ENCODE peak calls at places on chromosomes 6 and 20, in ten cellular contexts. One of them, this sample, is unnamed.

GRCh38 chr6:142728910-142729481 is 216.0 kb downstream of the HIVEP2 start:
- DNase-seq in heart left ventricle: no peak
- DNase-seq in A549: no peak
- DNase-seq in lower leg skin: no peak
- DNase-seq in breast epithelium: no peak
- DNase-seq in HCT116: no peak
- DNase-seq in prostate gland: no peak
- DNase-seq in ovary: no peak
- DNase-seq in stomach: no peak
- DNase-seq in HepG2: no peak
- DNase-seq in this sample: no peak

GRCh38 chr6:82381278-82381677 is 17.7 kb downstream of the TPBG start:
- DNase-seq in heart left ventricle: no peak
- DNase-seq in A549: no peak
- DNase-seq in lower leg skin: no peak
- DNase-seq in breast epithelium: no peak
- DNase-seq in HCT116: no peak
- DNase-seq in prostate gland: no peak
- DNase-seq in ovary: no peak
- DNase-seq in stomach: no peak
- DNase-seq in HepG2: no peak
- DNase-seq in this sample: no peak

GRCh38 chr20:3334156-3334943 is 73.1 kb downstream of the DNAAF9 start:
- DNase-seq in heart left ventricle: no peak
- DNase-seq in A549: no peak
- DNase-seq in lower leg skin: no peak
- DNase-seq in breast epithelium: no peak
- DNase-seq in HCT116: no peak
- DNase-seq in prostate gland: no peak
- DNase-seq in ovary: no peak
- DNase-seq in stomach: no peak
- DNase-seq in HepG2: no peak
- DNase-seq in this sample: no peak

GRCh38 chr20:34045294-34045693 is 51.6 kb downstream of the RALY start:
- DNase-seq in heart left ventricle: peak; percentile 53
- DNase-seq in A549: no peak
- DNase-seq in lower leg skin: no peak
- DNase-seq in breast epithelium: no peak
- DNase-seq in HCT116: no peak
- DNase-seq in prostate gland: peak; percentile 11
- DNase-seq in ovary: peak; percentile 46
- DNase-seq in stomach: peak; percentile 43
- DNase-seq in HepG2: peak; percentile 73
- DNase-seq in this sample: no peak

GRCh38 chr20:38032585-38033329 is 499 bp downstream of the TTI1 start:
- DNase-seq in heart left ventricle: no peak
- DNase-seq in A549: no peak
- DNase-seq in lower leg skin: no peak
- DNase-seq in breast epithelium: peak; percentile 49
- DNase-seq in HCT116: no peak
- DNase-seq in prostate gland: no peak
- DNase-seq in ovary: no peak
- DNase-seq in stomach: no peak
- DNase-seq in HepG2: peak; percentile 35
- DNase-seq in this sample: no peak

GRCh38 chr20:61433816-61434215 is 181.8 kb downstream of the CDH4 start:
- DNase-seq in heart left ventricle: no peak
- DNase-seq in A549: no peak
- DNase-seq in lower leg skin: no peak
- DNase-seq in breast epithelium: no peak
- DNase-seq in HCT116: no peak
- DNase-seq in prostate gland: no peak
- DNase-seq in ovary: no peak
- DNase-seq in stomach: no peak
- DNase-seq in HepG2: no peak
- DNase-seq in this sample: no peak

GRCh38 chr6:35034411-35035171 is 106.5 kb downstream of the TCP11 start:
- DNase-seq in heart left ventricle: peak; percentile 63
- DNase-seq in A549: no peak
- DNase-seq in lower leg skin: peak; percentile 91
- DNase-seq in breast epithelium: no peak
- DNase-seq in HCT116: no peak
- DNase-seq in prostate gland: peak; percentile 41
- DNase-seq in ovary: no peak
- DNase-seq in stomach: peak; percentile 89
- DNase-seq in HepG2: no peak
- DNase-seq in this sample: no peak

GRCh38 chr20:14178952-14179351 is 158.5 kb downstream of the FLRT3 start:
- DNase-seq in heart left ventricle: no peak
- DNase-seq in A549: no peak
- DNase-seq in lower leg skin: no peak
- DNase-seq in breast epithelium: no peak
- DNase-seq in HCT116: no peak
- DNase-seq in prostate gland: no peak
- DNase-seq in ovary: no peak
- DNase-seq in stomach: no peak
- DNase-seq in HepG2: no peak
- DNase-seq in this sample: no peak

GRCh38 chr6:7593234-7593633 is 3.2 kb downstream of the SNRNP48 start:
- DNase-seq in heart left ventricle: no peak
- DNase-seq in A549: no peak
- DNase-seq in lower leg skin: no peak
- DNase-seq in breast epithelium: no peak
- DNase-seq in HCT116: no peak
- DNase-seq in prostate gland: no peak
- DNase-seq in ovary: no peak
- DNase-seq in stomach: no peak
- DNase-seq in HepG2: no peak
- DNase-seq in this sample: no peak

GRCh38 chr6:43178150-43178549 is 3.8 kb upstream of the CUL9 start:
- DNase-seq in heart left ventricle: no peak
- DNase-seq in A549: no peak
- DNase-seq in lower leg skin: no peak
- DNase-seq in breast epithelium: no peak
- DNase-seq in HCT116: no peak
- DNase-seq in prostate gland: no peak
- DNase-seq in ovary: no peak
- DNase-seq in stomach: no peak
- DNase-seq in HepG2: no peak
- DNase-seq in this sample: no peak

GRCh38 chr6:161168281-161168891 is 105.5 kb downstream of the AGPAT4 start:
- DNase-seq in heart left ventricle: no peak
- DNase-seq in A549: peak; percentile 6
- DNase-seq in lower leg skin: no peak
- DNase-seq in breast epithelium: no peak
- DNase-seq in HCT116: peak; percentile 86
- DNase-seq in prostate gland: no peak
- DNase-seq in ovary: no peak
- DNase-seq in stomach: no peak
- DNase-seq in HepG2: no peak
- DNase-seq in this sample: no peak

GRCh38 chr6:150406948-150407347 is 38.1 kb downstream of the IYD start:
- DNase-seq in heart left ventricle: no peak
- DNase-seq in A549: no peak
- DNase-seq in lower leg skin: no peak
- DNase-seq in breast epithelium: no peak
- DNase-seq in HCT116: no peak
- DNase-seq in prostate gland: no peak
- DNase-seq in ovary: no peak
- DNase-seq in stomach: no peak
- DNase-seq in HepG2: no peak
- DNase-seq in this sample: no peak

GRCh38 chr6:158999154-158999668 is 791 bp downstream of the RSPH3 start:
- DNase-seq in heart left ventricle: no peak
- DNase-seq in A549: peak; percentile 6
- DNase-seq in lower leg skin: peak; percentile 91
- DNase-seq in breast epithelium: peak; percentile 34
- DNase-seq in HCT116: no peak
- DNase-seq in prostate gland: no peak
- DNase-seq in ovary: no peak
- DNase-seq in stomach: no peak
- DNase-seq in HepG2: no peak
- DNase-seq in this sample: no peak

GRCh38 chr6:110813813-110814487 is 1.3 kb downstream of the CDK19 start:
- DNase-seq in heart left ventricle: no peak
- DNase-seq in A549: peak; percentile 29
- DNase-seq in lower leg skin: no peak
- DNase-seq in breast epithelium: no peak
- DNase-seq in HCT116: no peak
- DNase-seq in prostate gland: peak; percentile 53
- DNase-seq in ovary: no peak
- DNase-seq in stomach: no peak
- DNase-seq in HepG2: no peak
- DNase-seq in this sample: no peak

GRCh38 chr20:36575066-36575743 is 1.8 kb downstream of the TGIF2 start:
- DNase-seq in heart left ventricle: peak; percentile 50
- DNase-seq in A549: peak; percentile 46
- DNase-seq in lower leg skin: peak; percentile 89
- DNase-seq in breast epithelium: peak; percentile 57
- DNase-seq in HCT116: no peak
- DNase-seq in prostate gland: peak; percentile 75
- DNase-seq in ovary: peak; percentile 70
- DNase-seq in stomach: peak; percentile 67
- DNase-seq in HepG2: peak; percentile 73
- DNase-seq in this sample: no peak

GRCh38 chr6:25717856-25718740 is 36.4 kb upstream of the SLC17A4 start:
- DNase-seq in heart left ventricle: no peak
- DNase-seq in A549: peak; percentile 13
- DNase-seq in lower leg skin: no peak
- DNase-seq in breast epithelium: no peak
- DNase-seq in HCT116: peak; percentile 6
- DNase-seq in prostate gland: peak; percentile 11
- DNase-seq in ovary: no peak
- DNase-seq in stomach: no peak
- DNase-seq in HepG2: peak; percentile 39
- DNase-seq in this sample: no peak

GRCh38 chr6:148898360-148899005 is 151.7 kb downstream of the UST start:
- DNase-seq in heart left ventricle: no peak
- DNase-seq in A549: no peak
- DNase-seq in lower leg skin: no peak
- DNase-seq in breast epithelium: no peak
- DNase-seq in HCT116: no peak
- DNase-seq in prostate gland: peak; percentile 25
- DNase-seq in ovary: no peak
- DNase-seq in stomach: no peak
- DNase-seq in HepG2: no peak
- DNase-seq in this sample: no peak

GRCh38 chr6:108222504-108222903 is 38.3 kb downstream of the SNX3 start:
- DNase-seq in heart left ventricle: no peak
- DNase-seq in A549: no peak
- DNase-seq in lower leg skin: no peak
- DNase-seq in breast epithelium: no peak
- DNase-seq in HCT116: no peak
- DNase-seq in prostate gland: no peak
- DNase-seq in ovary: no peak
- DNase-seq in stomach: no peak
- DNase-seq in HepG2: no peak
- DNase-seq in this sample: no peak

GRCh38 chr6:24537771-24538385 is 43.1 kb downstream of the ALDH5A1 start:
- DNase-seq in heart left ventricle: no peak
- DNase-seq in A549: no peak
- DNase-seq in lower leg skin: no peak
- DNase-seq in breast epithelium: no peak
- DNase-seq in HCT116: no peak
- DNase-seq in prostate gland: no peak
- DNase-seq in ovary: no peak
- DNase-seq in stomach: no peak
- DNase-seq in HepG2: no peak
- DNase-seq in this sample: no peak

GRCh38 chr6:129717287-129717686 is 7.3 kb upstream of the ARHGAP18 start:
- DNase-seq in heart left ventricle: no peak
- DNase-seq in A549: no peak
- DNase-seq in lower leg skin: no peak
- DNase-seq in breast epithelium: no peak
- DNase-seq in HCT116: no peak
- DNase-seq in prostate gland: no peak
- DNase-seq in ovary: no peak
- DNase-seq in stomach: no peak
- DNase-seq in HepG2: peak; percentile 99
- DNase-seq in this sample: no peak

GRCh38 chr6:38105066-38105465 is 285.5 kb downstream of the ZFAND3 start:
- DNase-seq in heart left ventricle: no peak
- DNase-seq in A549: no peak
- DNase-seq in lower leg skin: no peak
- DNase-seq in breast epithelium: no peak
- DNase-seq in HCT116: no peak
- DNase-seq in prostate gland: no peak
- DNase-seq in ovary: no peak
- DNase-seq in stomach: no peak
- DNase-seq in HepG2: no peak
- DNase-seq in this sample: no peak

GRCh38 chr6:31826793-31827285 is 699 bp upstream of the HSPA1B start:
- DNase-seq in heart left ventricle: peak; percentile 89
- DNase-seq in A549: peak; percentile 53
- DNase-seq in lower leg skin: peak; percentile 98
- DNase-seq in breast epithelium: peak; percentile 94
- DNase-seq in HCT116: no peak
- DNase-seq in prostate gland: peak; percentile 94
- DNase-seq in ovary: peak; percentile 87
- DNase-seq in stomach: peak; percentile 91
- DNase-seq in HepG2: no peak
- DNase-seq in this sample: no peak
- TF ChIP-seq POLR2A in heart left ventricle: peak; percentile 66
- TF ChIP-seq POLR2A in A549: no peak
- TF ChIP-seq POLR2A in lower leg skin: no peak
- TF ChIP-seq POLR2A in breast epithelium: peak; percentile 4
- TF ChIP-seq POLR2A in HCT116: no peak
- TF ChIP-seq POLR2A in prostate gland: peak; percentile 58
- TF ChIP-seq POLR2A in ovary: peak; percentile 72
- TF ChIP-seq POLR2A in stomach: no peak
- TF ChIP-seq POLR2A in HepG2: no peak
- TF ChIP-seq POLR2A in this sample: no peak

GRCh38 chr6:14713008-14713452 is 532.8 kb upstream of the JARID2 start:
- DNase-seq in heart left ventricle: peak; percentile 73
- DNase-seq in A549: peak; percentile 30
- DNase-seq in lower leg skin: no peak
- DNase-seq in breast epithelium: peak; percentile 37
- DNase-seq in HCT116: no peak
- DNase-seq in prostate gland: no peak
- DNase-seq in ovary: peak; percentile 48
- DNase-seq in stomach: no peak
- DNase-seq in HepG2: no peak
- DNase-seq in this sample: no peak
- H3K4me3 ChIP-seq in heart left ventricle: no peak overlapping the region
- H3K4me3 ChIP-seq in A549: no peak overlapping the region
- H3K4me3 ChIP-seq in lower leg skin: no peak overlapping the region
- H3K4me3 ChIP-seq in breast epithelium: no peak overlapping the region
- H3K4me3 ChIP-seq in HCT116: no peak overlapping the region
- H3K4me3 ChIP-seq in prostate gland: no peak overlapping the region
- H3K4me3 ChIP-seq in ovary: no peak overlapping the region
- H3K4me3 ChIP-seq in stomach: no peak overlapping the region
- H3K4me3 ChIP-seq in HepG2: no peak overlapping the region
- H3K4me3 ChIP-seq in this sample: no peak overlapping the region

GRCh38 chr6:136235233-136235564 is 14.9 kb downstream of the MTFR2 start:
- DNase-seq in heart left ventricle: no peak
- DNase-seq in A549: no peak
- DNase-seq in lower leg skin: no peak
- DNase-seq in breast epithelium: no peak
- DNase-seq in HCT116: no peak
- DNase-seq in prostate gland: no peak
- DNase-seq in ovary: no peak
- DNase-seq in stomach: no peak
- DNase-seq in HepG2: peak; percentile 23
- DNase-seq in this sample: no peak
- TF ChIP-seq POLR2A in heart left ventricle: no peak
- TF ChIP-seq POLR2A in A549: no peak
- TF ChIP-seq POLR2A in lower leg skin: no peak
- TF ChIP-seq POLR2A in breast epithelium: no peak
- TF ChIP-seq POLR2A in HCT116: no peak
- TF ChIP-seq POLR2A in prostate gland: no peak
- TF ChIP-seq POLR2A in ovary: no peak
- TF ChIP-seq POLR2A in stomach: no peak
- TF ChIP-seq POLR2A in HepG2: no peak
- TF ChIP-seq POLR2A in this sample: no peak

GRCh38 chr6:131024565-131024964 is 38.5 kb downstream of the EPB41L2 start:
- DNase-seq in heart left ventricle: no peak
- DNase-seq in A549: no peak
- DNase-seq in lower leg skin: no peak
- DNase-seq in breast epithelium: no peak
- DNase-seq in HCT116: no peak
- DNase-seq in prostate gland: no peak
- DNase-seq in ovary: no peak
- DNase-seq in stomach: no peak
- DNase-seq in HepG2: no peak
- DNase-seq in this sample: no peak
- H3K4me3 ChIP-seq in heart left ventricle: no peak overlapping the region
- H3K4me3 ChIP-seq in A549: no peak overlapping the region
- H3K4me3 ChIP-seq in lower leg skin: no peak overlapping the region
- H3K4me3 ChIP-seq in breast epithelium: no peak overlapping the region
- H3K4me3 ChIP-seq in HCT116: no peak overlapping the region
- H3K4me3 ChIP-seq in prostate gland: no peak overlapping the region
- H3K4me3 ChIP-seq in ovary: no peak overlapping the region
- H3K4me3 ChIP-seq in stomach: no peak overlapping the region
- H3K4me3 ChIP-seq in HepG2: no peak overlapping the region
- H3K4me3 ChIP-seq in this sample: no peak overlapping the region

This sample was measured in vagina.